ENCODE peak calls at places on chromosomes 3 and 15, in eight cellular contexts. D is Peyer's patch, E is esophagus squamous epithelium, W is ovary, A is A549, O is body of pancreas, N is uterus, H is right lobe of liver. X is an unnamed sample. For H3K9me3, the result is how much of the 10 kb centered on the place peaks cover.

GRCh38 chr15:87498545-87498944 is 758.0 kb downstream of the NTRK3 start:
- DNase-seq in A (no peak), E (no peak), H (no peak), N (no peak), W (no peak), O (no peak), D (no peak), X (no peak)

GRCh38 chr3:176328198-176328597 is 869.1 kb downstream of the TBL1XR1 start:
- DNase-seq in E (no peak), A (no peak), W (no peak), H (no peak), O (no peak), D (no peak), N (no peak), X (no peak)

GRCh38 chr3:178310833-178311380 is 225.3 kb upstream of the KCNMB2 start:
- DNase-seq in W (no peak), A (no peak), D (no peak), E (no peak), O (no peak), H (no peak), N (no peak), X (no peak)

GRCh38 chr15:40918146-40918798 is 10.9 kb upstream of the DLL4 start:
- DNase-seq in O (no peak), H (peak), E (no peak), N (no peak), A (no peak), D (no peak), W (no peak), X (no peak)

GRCh38 chr3:171181907-171182690 is 155.6 kb upstream of the SLC2A2 start:
- DNase-seq in D (no peak), H (no peak), A (no peak), N (no peak), E (no peak), O (no peak), W (no peak), X (no peak)

GRCh38 chr3:161770532-161771386 is 274.2 kb downstream of the OTOL1 start:
- DNase-seq in E (no peak), H (no peak), N (no peak), A (no peak), D (no peak), W (no peak), O (no peak), X (no peak)

GRCh38 chr15:59532770-59533379 is 78.7 kb upstream of the GCNT3 start:
- DNase-seq in W (peak), D (peak), E (no peak), O (peak), A (peak), H (no peak), N (no peak), X (no peak)

GRCh38 chr3:97793415-97794019 is 28.3 kb upstream of the CRYBG3 start:
- DNase-seq in A (peak), D (no peak), W (no peak), N (no peak), O (no peak), E (no peak), H (no peak), X (peak)

GRCh38 chr3:11288786-11289637 is 16.8 kb downstream of the ATG7 start:
- DNase-seq in D (no peak), O (no peak), W (no peak), A (peak), E (no peak), H (no peak), N (no peak), X (no peak)

GRCh38 chr3:120450914-120451669 is at the start of gene FSTL1:
- DNase-seq in N (peak), E (no peak), H (peak), A (no peak), W (peak), O (peak), D (peak), X (peak)

GRCh38 chr3:60036803-60037202 is 987.0 kb upstream of the CFAP20DC start:
- DNase-seq in D (no peak), N (no peak), H (no peak), E (no peak), O (no peak), W (no peak), A (no peak), X (no peak)

GRCh38 chr3:60028243-60028642 is 978.4 kb upstream of the CFAP20DC start:
- DNase-seq in A (no peak), D (no peak), H (no peak), E (no peak), N (no peak), O (no peak), W (no peak), X (no peak)

GRCh38 chr3:60030982-60031381 is 981.2 kb upstream of the CFAP20DC start:
- DNase-seq in N (no peak), A (no peak), D (no peak), E (no peak), H (no peak), O (no peak), W (no peak), X (no peak)

DNA sequence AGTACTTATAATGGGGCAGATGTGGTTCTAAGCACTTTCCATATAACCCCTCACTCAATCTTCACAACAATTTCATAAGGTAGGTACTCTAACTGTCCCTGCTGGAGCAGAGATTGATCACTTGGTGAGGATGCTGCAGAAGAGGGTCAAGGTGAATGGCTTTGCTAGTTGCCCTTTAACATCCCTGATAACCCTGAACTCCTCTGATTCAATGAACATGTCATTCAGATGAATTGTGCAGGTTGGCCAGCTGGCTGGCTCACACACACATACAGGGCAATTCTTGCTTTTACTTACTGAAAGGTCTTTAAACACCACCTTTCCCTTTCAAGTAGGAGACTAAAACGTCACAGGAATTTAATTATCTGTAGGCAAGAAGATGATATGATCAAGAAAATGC is 984.2 kb upstream of the CFAP20DC start:
- DNase-seq in A (no peak), D (no peak), O (no peak), W (no peak), H (no peak), E (no peak), N (no peak), X (no peak)
- TF ChIP-seq POLR2A in A (no peak), D (no peak), O (no peak), W (no peak), H (no peak), E (no peak), N (no peak), X (no peak)

GRCh38 chr3:185152433-185153169 is at the start of gene C3orf70:
- DNase-seq in O (peak), W (peak), D (peak), E (no peak), A (peak), N (peak), H (peak), X (peak)
- H3K27ac ChIP-seq in O (no peak), W (peak), D (peak), E (peak), A (no peak), N (peak), H (no peak), X (peak)

DNA sequence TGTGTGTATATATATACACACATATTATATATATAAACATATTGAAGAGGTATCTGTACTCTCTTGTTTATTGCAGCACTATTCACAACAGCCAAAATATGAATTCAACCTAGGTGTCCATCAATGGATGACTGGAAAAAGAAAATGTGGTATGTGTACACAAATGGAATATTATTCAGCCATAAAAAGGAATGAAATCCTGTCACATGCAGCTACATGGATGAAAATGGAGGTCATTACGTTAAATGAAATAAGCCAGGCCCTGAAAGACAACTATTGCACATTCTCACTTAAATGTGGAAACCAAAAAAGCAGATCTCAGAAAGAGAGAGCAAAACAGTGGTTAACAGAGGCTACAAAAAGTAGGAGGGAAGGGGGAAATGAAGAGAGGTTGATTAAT is 49.5 kb downstream of the CEP70 start:
- DNase-seq in O (no peak), E (no peak), A (no peak), D (no peak), N (no peak), H (no peak), W (no peak), X (no peak)
- H3K9me3 ChIP-seq in O (under half), E (under half), A (under half), D (under half), N (under half), H (under half), W (under half), X (under half)

GRCh38 chr15:98649996-98650870 is 1.9 kb downstream of the IGF1R start:
- DNase-seq in E (no peak), O (peak), H (peak), N (peak), W (peak), A (peak), D (peak), X (peak)
- TF ChIP-seq POLR2A in E (peak), O (peak), H (no peak), N (peak), W (peak), A (no peak), D (no peak), X (no peak)

DNA sequence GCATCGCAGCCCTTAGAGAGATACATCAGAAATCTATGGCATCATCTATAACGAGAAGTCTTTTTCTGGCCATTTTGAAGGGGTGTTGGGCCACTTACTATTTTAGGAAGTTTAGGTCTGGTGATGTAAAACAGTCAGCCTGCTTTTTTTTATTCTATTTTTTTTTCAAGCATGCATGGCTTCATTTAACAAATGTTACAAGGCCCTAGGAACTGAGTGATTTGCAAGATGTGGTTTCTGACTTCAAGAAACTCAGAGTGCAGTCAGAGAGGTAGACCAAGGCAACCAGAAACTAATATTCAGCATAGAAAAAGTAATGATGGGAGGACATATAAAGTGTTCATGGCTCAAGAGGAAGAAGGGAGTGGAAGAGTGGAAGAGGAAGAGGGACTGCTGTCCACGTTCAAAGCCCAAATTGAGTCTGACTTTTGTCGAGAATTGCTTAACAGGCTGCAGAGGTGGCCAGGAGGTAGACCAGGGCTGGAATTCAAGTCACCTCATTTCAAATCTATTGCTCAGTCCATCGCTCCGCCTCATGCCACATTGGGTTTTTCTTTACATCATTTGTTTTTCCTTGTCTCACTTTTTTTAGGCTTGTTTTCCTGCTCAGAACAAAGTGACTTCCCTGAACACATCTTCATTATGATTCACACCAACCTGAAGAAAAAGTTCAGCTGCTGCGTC is 97.1 kb downstream of the RPL39L start:
- DNase-seq in W (no peak), A (no peak), H (no peak), E (no peak), O (no peak), N (no peak), D (no peak), X (no peak)
- H3K27ac ChIP-seq in W (no peak), A (peak), H (peak), E (no peak), O (no peak), N (no peak), D (peak), X (no peak)

DNA sequence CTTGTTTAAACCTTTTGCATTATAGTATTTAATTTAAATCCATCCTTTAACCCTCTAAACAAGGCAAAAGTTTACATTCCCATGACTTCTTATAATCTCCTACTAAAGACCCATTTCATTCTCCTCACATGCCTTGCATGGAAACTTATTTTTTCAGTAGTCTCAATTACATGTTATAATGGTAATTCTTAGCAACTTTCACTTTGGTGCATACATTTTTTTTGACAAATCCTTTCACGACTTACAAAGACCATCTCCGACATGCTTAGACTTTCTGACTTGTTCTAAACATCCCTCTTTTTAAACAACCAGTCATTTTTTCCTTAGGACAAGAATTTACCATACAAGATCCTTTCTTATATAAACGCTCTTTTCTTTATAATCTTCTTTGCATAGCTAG is 615.4 kb upstream of the GBE1 start:
- DNase-seq in N (no peak), W (no peak), A (peak), H (no peak), D (no peak), O (no peak), E (no peak), X (no peak)
- H3K9me3 ChIP-seq in N (under half), W (under half), A (under half), H (under half), D (under half), O (under half), E (under half), X (under half)

GRCh38 chr3:127751163-127751621 is 71.1 kb downstream of the MGLL start:
- DNase-seq in N (no peak), A (no peak), W (no peak), O (peak), E (no peak), D (peak), H (no peak), X (no peak)
- TF ChIP-seq POLR2A in N (no peak), A (no peak), W (no peak), O (no peak), E (no peak), D (no peak), H (no peak), X (no peak)

GRCh38 chr15:69758291-69758771 is 305.7 kb downstream of the RPLP1 start:
- DNase-seq in A (no peak), D (no peak), E (no peak), W (no peak), N (no peak), O (no peak), H (no peak), X (no peak)
- H3K27ac ChIP-seq in A (no peak), D (no peak), E (no peak), W (no peak), N (no peak), O (no peak), H (no peak), X (no peak)

X was measured in heart left ventricle.